ENCODE peak calls at places on chromosomes 11 and 22, in six cellular contexts. Z, F, A, O, Y and M are unnamed samples.

GRCh38 chr11:83157755-83158473 is 983 bp downstream of the PCF11 start:
- DNase-seq in Z (peak), F (peak), A (peak), O (peak), Y (peak), M (no peak)

GRCh38 chr22:39917091-39917703 is 16.3 kb downstream of the GRAP2 start:
- DNase-seq in Z (no peak), F (no peak), A (no peak), O (no peak), Y (no peak), M (no peak)

GRCh38 chr11:75345455-75346224 is 5.8 kb downstream of the ARRB1 start:
- DNase-seq in Z (no peak), F (peak), A (no peak), O (no peak), Y (no peak), M (no peak)

GRCh38 chr22:30826670-30827355 is 132.1 kb downstream of the OSBP2 start:
- DNase-seq in Z (no peak), F (no peak), A (no peak), O (no peak), Y (no peak), M (no peak)

GRCh38 chr11:75031771-75032549 is 43.2 kb downstream of the NEU3 start:
- DNase-seq in Z (peak), F (peak), A (peak), O (peak), Y (peak), M (no peak)

GRCh38 chr11:19279455-19279854 is 38.7 kb upstream of the E2F8 start:
- DNase-seq in Z (no peak), F (peak), A (peak), O (no peak), Y (no peak), M (no peak)

GRCh38 chr11:77547863-77548551 is 41.7 kb upstream of the AQP11 start:
- DNase-seq in Z (peak), F (peak), A (peak), O (peak), Y (peak), M (peak)

GRCh38 chr11:35905901-35906661 is 37.8 kb upstream of the LDLRAD3 start:
- DNase-seq in Z (no peak), F (no peak), A (no peak), O (peak), Y (no peak), M (no peak)

GRCh38 chr11:34358258-34358665 is 452 bp upstream of the ABTB2 start:
- DNase-seq in Z (peak), F (no peak), A (no peak), O (peak), Y (peak), M (no peak)

GRCh38 chr11:46917109-46918086 is 952 bp downstream of the LRP4 start:
- DNase-seq in Z (no peak), F (peak), A (no peak), O (no peak), Y (no peak), M (no peak)

GRCh38 chr11:3614742-3615171 is 27.0 kb downstream of the ART5 start:
- DNase-seq in Z (no peak), F (no peak), A (no peak), O (no peak), Y (peak), M (no peak)

GRCh38 chr11:12113294-12113693 is 2.9 kb downstream of the MICAL2 start:
- DNase-seq in Z (no peak), F (no peak), A (no peak), O (peak), Y (no peak), M (no peak)

GRCh38 chr22:26617251-26618199 is at the start of gene CRYBB1:
- DNase-seq in Z (peak), F (peak), A (peak), O (peak), Y (no peak), M (no peak)

GRCh38 chr22:28909375-28909774 is 26.0 kb downstream of the ZNRF3 start:
- DNase-seq in Z (peak), F (no peak), A (no peak), O (peak), Y (no peak), M (no peak)

GRCh38 chr22:30829901-30830550 is 135.4 kb downstream of the OSBP2 start:
- DNase-seq in Z (peak), F (no peak), A (no peak), O (peak), Y (peak), M (peak)

GRCh38 chr22:32916025-32916424 is 114.5 kb downstream of the TIMP3 start:
- DNase-seq in Z (peak), F (no peak), A (no peak), O (no peak), Y (no peak), M (no peak)

GRCh38 chr22:32911526-32911925 is 110.0 kb downstream of the TIMP3 start:
- DNase-seq in Z (peak), F (no peak), A (no peak), O (no peak), Y (no peak), M (no peak)

GRCh38 chr22:32905400-32905799 is 103.9 kb downstream of the TIMP3 start:
- DNase-seq in Z (no peak), F (peak), A (no peak), O (no peak), Y (no peak), M (no peak)

GRCh38 chr22:32909561-32910348 is 108.2 kb downstream of the TIMP3 start:
- DNase-seq in Z (no peak), F (peak), A (no peak), O (no peak), Y (no peak), M (no peak)

DNA sequence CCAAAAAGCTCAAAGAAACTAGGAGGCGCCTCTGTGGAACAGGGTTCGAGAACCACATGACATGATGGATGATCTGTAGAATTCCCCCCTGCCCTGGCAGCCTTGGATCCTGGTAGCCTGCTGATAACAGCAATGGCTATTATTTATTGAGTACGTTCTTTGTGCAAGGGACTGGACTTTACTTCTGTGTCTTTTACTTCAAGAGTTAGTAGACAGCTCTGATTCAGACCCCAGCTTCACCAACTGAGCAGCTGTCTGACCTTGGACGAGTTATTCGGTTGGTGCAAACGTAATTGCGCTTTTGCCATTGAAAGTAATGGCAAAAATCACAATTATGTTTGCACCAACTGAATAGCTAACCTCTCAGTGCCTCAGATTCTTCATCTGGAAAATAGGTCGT is 108.9 kb downstream of the TIMP3 start:
- DNase-seq in Z (no peak), F (no peak), A (no peak), O (no peak), Y (no peak), M (no peak)
- H3K4me3 ChIP-seq in Z (no peak), F (no peak), A (no peak), O (no peak), Y (no peak), M (no peak)

GRCh38 chr11:126543691-126544090 is 188.2 kb downstream of the ST3GAL4 start:
- DNase-seq in Z (no peak), F (no peak), A (no peak), O (no peak), Y (no peak), M (no peak)
- TF ChIP-seq CTCF in Z (no peak), F (no peak), A (no peak), O (no peak), Y (no peak), M (no peak)

GRCh38 chr11:65915821-65916251 is 3.0 kb downstream of the C11orf68 start:
- DNase-seq in Z (peak), F (peak), A (no peak), O (peak), Y (peak), M (peak)

GRCh38 chr11:65918211-65919150 is at the start of gene C11orf68:
- DNase-seq in Z (no peak), F (no peak), A (no peak), O (no peak), Y (no peak), M (no peak)

GRCh38 chr11:65917434-65918210 is 1.2 kb downstream of the C11orf68 start:
- DNase-seq in Z (no peak), F (peak), A (no peak), O (no peak), Y (peak), M (no peak)

GRCh38 chr11:65916391-65916790 is 2.5 kb downstream of the C11orf68 start:
- DNase-seq in Z (no peak), F (peak), A (no peak), O (no peak), Y (no peak), M (no peak)

GRCh38 chr11:65917077-65917433 is 1.8 kb downstream of the C11orf68 start:
- DNase-seq in Z (no peak), F (peak), A (no peak), O (no peak), Y (no peak), M (no peak)
- H3K4me3 ChIP-seq in Z (peak), F (no peak), A (no peak), O (peak), Y (peak), M (peak)

DNA sequence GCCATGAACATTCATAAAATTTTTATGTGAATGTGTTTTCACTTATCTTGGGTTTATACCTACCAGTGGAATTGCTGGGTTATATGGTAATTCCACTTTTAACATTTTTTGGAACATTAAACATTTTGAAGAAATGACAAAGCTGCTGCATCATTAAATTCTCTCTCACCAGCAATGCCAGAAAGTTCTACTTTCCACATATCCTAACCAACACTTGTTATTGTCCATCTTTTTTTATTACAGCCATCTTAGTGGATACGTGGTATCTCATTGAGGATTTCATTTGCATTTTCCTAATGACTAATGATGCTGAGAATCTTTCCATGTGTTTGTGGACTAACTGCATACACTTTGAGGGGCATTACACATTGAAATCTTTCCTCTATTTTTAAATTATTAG is 122.6 kb downstream of the SIK3 start:
- DNase-seq in Z (no peak), F (no peak), A (no peak), O (no peak), Y (no peak), M (no peak)
- TF ChIP-seq CTCF in Z (no peak), F (no peak), A (no peak), O (no peak), Y (no peak), M (no peak)

GRCh38 chr22:36373258-36373579 is 14.5 kb downstream of the MYH9 start:
- DNase-seq in Z (no peak), F (peak), A (no peak), O (peak), Y (peak), M (no peak)
- H3K4me3 ChIP-seq in Z (no peak), F (no peak), A (no peak), O (no peak), Y (peak), M (no peak)

DNA sequence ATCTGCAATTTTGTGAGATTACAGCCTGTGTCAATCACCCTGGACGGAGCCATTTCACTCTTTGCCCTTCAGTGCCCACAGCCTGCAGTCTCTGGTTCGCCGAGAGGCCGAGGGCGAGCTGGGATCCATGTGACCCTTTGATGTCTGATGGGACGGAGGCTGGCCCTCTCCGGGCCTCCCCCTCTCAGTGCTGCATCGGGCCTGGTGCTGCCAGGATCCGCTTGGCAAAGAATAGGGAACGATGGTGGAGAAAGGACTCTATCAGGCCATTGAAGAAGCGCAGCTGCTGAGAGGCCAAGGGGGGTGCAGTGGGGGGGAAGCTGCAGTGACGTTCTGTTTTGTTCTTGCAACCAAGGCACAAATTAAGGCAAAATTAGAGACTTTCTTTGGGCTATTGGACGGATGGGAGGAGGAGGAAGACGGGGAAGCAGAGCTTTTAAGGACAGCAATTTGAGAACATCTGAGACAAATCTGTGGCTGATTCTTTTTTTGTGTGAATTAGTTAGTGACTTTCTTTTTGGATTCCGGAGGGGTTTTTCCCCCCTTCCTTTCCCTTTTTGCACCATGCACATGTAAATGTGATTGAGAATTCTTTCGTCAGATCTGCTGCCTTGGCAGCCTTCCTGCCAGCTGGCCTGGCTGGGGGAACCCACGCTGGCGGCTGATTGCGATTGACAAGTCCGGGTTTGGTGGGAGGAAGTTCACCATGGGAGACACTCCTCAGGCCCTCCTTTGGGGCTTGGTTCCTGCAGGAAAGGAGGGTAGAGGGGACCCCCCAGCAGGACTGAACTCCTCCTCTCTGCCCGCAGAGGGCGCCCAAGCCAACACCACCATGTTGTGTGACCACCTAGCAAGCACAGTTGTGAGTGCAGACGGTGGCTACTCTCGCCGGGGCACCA is 214.5 kb downstream of the NTM start:
- DNase-seq in Z (no peak), F (peak), A (peak), O (no peak), Y (no peak), M (no peak)
- TF ChIP-seq CTCF in Z (no peak), F (peak), A (peak), O (peak), Y (no peak), M (peak)

DNA sequence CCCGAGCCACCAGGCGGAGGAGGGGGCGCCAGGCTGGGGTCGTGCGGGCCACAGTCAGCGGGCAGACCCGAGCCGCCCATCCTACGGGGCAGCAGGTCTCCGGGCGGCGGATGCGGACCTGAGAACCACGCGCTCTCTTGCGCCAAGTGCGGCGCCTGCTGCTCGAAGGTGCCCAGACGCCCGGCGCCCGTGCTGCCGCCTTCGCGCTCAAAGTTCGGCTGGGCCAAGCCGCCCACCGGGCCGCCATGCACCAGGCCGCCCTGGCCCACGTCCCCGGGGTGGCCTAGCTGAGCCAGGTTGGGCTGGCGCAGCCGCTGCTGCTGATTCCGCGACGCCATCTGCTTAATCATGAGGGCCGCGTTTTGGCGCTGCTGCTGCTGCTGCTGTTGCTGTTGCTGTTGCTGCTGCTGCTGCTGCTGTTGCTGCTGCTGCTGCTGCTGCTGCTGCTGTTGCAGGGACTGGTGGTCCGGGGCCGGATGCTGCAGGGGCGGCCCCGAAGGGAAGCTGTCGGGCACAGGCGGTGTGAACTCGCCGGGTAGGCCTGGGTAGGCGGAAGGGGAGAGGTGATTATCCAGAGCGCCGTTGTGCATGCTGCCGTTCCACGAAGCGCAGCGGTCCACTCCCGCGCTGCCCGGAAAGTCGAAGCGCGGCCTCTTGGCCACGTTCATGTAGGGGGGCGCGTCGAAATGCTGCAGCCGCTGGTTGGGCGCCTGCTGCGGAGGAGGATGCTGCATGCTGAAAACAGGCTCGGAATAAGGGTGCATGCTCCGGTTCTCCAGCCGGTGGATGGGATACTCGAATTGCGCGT is 2.8 kb downstream of the MN1 start:
- DNase-seq in Z (no peak), F (peak), A (no peak), O (no peak), Y (no peak), M (no peak)
- H3K4me3 ChIP-seq in Z (no peak), F (no peak), A (no peak), O (no peak), Y (no peak), M (peak)